ENCODE peak calls at places on chromosome 14, in ten cellular contexts. W is suprapubic skin, V is A549, I is sigmoid colon, F is tibial nerve, O is transverse colon, M is H1, D is GM12878, Z is esophagus muscularis mucosa, G is HepG2. C is an unnamed sample. For H3K9me3 and H3K4me1, the result is how much of the 10 kb centered on the place peaks cover.

GRCh38 chr14:71551291-71551955 is 380.8 kb upstream of the RGS6 start:
- DNase-seq in D (no peak), G (no peak), O (no peak), Z (no peak), I (no peak), W (no peak), V (no peak), M (no peak), F (no peak), C (no peak)

GRCh38 chr14:35402323-35403084 is 2.0 kb downstream of the NFKBIA start:
- DNase-seq in I (peak), M (no peak), V (no peak), G (no peak), Z (no peak), D (no peak), O (peak), F (peak), W (no peak), C (no peak)

GRCh38 chr14:64704145-64704742 is at the start of gene PLEKHG3:
- DNase-seq in D (no peak), Z (no peak), F (peak), V (peak), I (peak), O (peak), W (peak), M (no peak), G (peak), C (peak)

GRCh38 chr14:53955671-53956426 is 776 bp downstream of the BMP4 start:
- DNase-seq in I (peak), D (no peak), G (peak), V (no peak), F (no peak), O (peak), W (peak), M (no peak), Z (no peak), C (peak)

GRCh38 chr14:37330910-37331309 is 133.2 kb downstream of the MIPOL1 start:
- DNase-seq in Z (no peak), D (no peak), O (no peak), M (no peak), I (no peak), F (no peak), V (no peak), W (no peak), G (no peak), C (no peak)

GRCh38 chr14:23071975-23072539 is 14.7 kb upstream of the CDH24 start:
- DNase-seq in W (no peak), I (no peak), D (no peak), O (no peak), Z (no peak), M (no peak), V (no peak), G (no peak), F (no peak), C (no peak)

GRCh38 chr14:89337912-89338311 is 79.1 kb downstream of the FOXN3 start:
- DNase-seq in Z (no peak), F (peak), V (no peak), D (no peak), W (no peak), I (peak), G (no peak), M (no peak), O (no peak), C (no peak)

GRCh38 chr14:71582705-71583104 is 349.5 kb upstream of the RGS6 start:
- DNase-seq in V (no peak), F (no peak), O (no peak), W (no peak), D (no peak), M (no peak), Z (no peak), I (no peak), G (no peak), C (no peak)

GRCh38 chr14:102043251-102044025 is 43.4 kb downstream of the HSP90AA1 start:
- DNase-seq in D (no peak), M (no peak), G (no peak), O (no peak), V (no peak), F (no peak), I (no peak), W (no peak), Z (no peak), C (no peak)

GRCh38 chr14:103522649-103523582 is at the start of gene CKB:
- DNase-seq in G (no peak), I (peak), M (no peak), D (no peak), O (peak), Z (no peak), F (no peak), W (peak), V (peak), C (peak)

GRCh38 chr14:24817638-24818053 is 183.7 kb upstream of the GZMB start:
- DNase-seq in V (no peak), I (no peak), D (no peak), F (no peak), G (no peak), Z (peak), M (no peak), W (no peak), O (peak), C (no peak)

GRCh38 chr14:95515080-95515489 is 1.4 kb downstream of the SYNE3 start:
- DNase-seq in G (no peak), M (no peak), O (no peak), D (no peak), I (peak), V (no peak), Z (no peak), F (no peak), W (peak), C (no peak)

GRCh38 chr14:20418501-20418909 is 5.2 kb upstream of the TEP1 start:
- DNase-seq in Z (no peak), W (no peak), F (no peak), O (peak), G (peak), M (no peak), D (no peak), I (no peak), V (no peak), C (peak)
- H3K9me3 ChIP-seq in Z (under half), W (under half), F (under half), O (under half), G (under half), M (under half), D (under half), I (under half), V (under half), C (under half)

GRCh38 chr14:99602054-99602787 is 1.8 kb downstream of the CCDC85C start:
- DNase-seq in W (no peak), M (no peak), G (peak), V (no peak), I (peak), F (no peak), D (no peak), Z (no peak), O (peak), C (peak)
- TF ChIP-seq EP300 in W (no peak), M (no peak), G (no peak), V (no peak), I (no peak), F (no peak), D (no peak), Z (no peak), O (no peak), C (no peak)

DNA sequence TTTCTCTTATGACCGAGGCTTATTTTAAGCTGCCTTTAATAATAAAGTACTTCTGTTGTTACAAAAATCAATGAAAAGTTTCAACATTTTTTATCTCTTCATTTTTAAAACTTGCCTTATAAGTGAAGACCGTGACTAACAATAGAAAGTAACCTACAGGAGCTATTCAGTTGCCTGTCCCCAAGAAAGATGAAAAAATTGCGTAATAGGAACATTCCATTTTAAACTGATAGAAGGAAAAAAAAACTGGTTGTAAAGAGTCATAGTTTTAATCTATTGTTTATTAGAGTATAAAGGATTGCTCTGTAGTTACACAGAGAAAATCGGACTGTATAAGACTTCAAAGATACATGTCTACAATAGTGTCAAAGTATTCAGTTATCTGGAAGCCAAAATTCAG is 83.3 kb downstream of the DAAM1 start:
- DNase-seq in V (no peak), I (no peak), Z (no peak), D (no peak), O (no peak), G (no peak), W (no peak), F (no peak), M (no peak), C (no peak)
- H3K4me1 ChIP-seq in V (under half), I (under half), Z (half or more), D (under half), O (under half), G (under half), W (under half), F (under half), M (under half), C (under half)

DNA sequence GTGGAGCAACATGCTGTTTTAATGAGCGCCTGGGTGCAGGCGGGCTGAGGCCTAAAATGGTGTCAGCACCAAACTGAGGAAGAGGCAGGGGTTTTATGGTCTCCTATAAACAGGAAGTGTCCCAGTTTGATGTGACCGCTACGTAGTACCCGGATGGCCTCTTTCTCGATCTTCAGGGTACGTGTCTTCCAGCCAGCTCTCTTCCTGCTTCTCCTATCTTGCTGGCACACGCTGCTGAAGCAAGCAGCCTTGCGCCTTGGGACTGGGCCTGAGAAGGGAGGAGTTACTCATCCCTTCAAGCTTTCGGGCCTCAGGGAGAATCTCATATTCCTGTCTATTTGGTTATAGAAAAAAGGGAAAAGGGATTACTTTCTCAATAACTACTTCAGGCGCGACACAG is 28.2 kb upstream of the RNASE1 start:
- DNase-seq in V (no peak), F (no peak), D (no peak), M (no peak), W (no peak), I (no peak), Z (no peak), O (no peak), G (no peak), C (no peak)
- H3K9me3 ChIP-seq in V (under half), F (under half), D (under half), M (under half), W (under half), I (under half), Z (under half), O (under half), G (under half), C (under half)

GRCh38 chr14:69542311-69542710 is 32.4 kb downstream of the CCDC177 start:
- DNase-seq in O (no peak), D (no peak), F (no peak), V (no peak), G (no peak), I (no peak), M (no peak), W (no peak), Z (no peak), C (no peak)

GRCh38 chr14:69547701-69548348 is 26.8 kb downstream of the CCDC177 start:
- DNase-seq in I (no peak), D (no peak), F (no peak), M (no peak), G (no peak), W (no peak), O (no peak), V (no peak), Z (no peak), C (no peak)

GRCh38 chr14:69539631-69540410 is 34.9 kb downstream of the CCDC177 start:
- DNase-seq in V (no peak), F (peak), D (no peak), I (no peak), G (no peak), M (no peak), O (peak), W (no peak), Z (no peak), C (peak)

GRCh38 chr14:69540654-69541335 is 33.9 kb downstream of the CCDC177 start:
- DNase-seq in I (no peak), W (no peak), F (no peak), O (no peak), Z (no peak), V (no peak), G (no peak), D (no peak), M (no peak), C (no peak)

GRCh38 chr14:69543341-69544249 is 31.1 kb downstream of the CCDC177 start:
- DNase-seq in Z (no peak), V (peak), D (no peak), F (peak), G (no peak), O (peak), I (no peak), W (no peak), M (no peak), C (peak)
- TF ChIP-seq EP300 in Z (no peak), V (no peak), D (no peak), F (no peak), G (no peak), O (no peak), I (no peak), W (no peak), M (no peak), C (no peak)

GRCh38 chr14:51727526-51727925 is 75.8 kb downstream of the FRMD6 start:
- DNase-seq in V (no peak), O (no peak), W (no peak), F (no peak), Z (no peak), D (no peak), M (no peak), I (no peak), G (no peak), C (no peak)

GRCh38 chr14:51724650-51725049 is 72.9 kb downstream of the FRMD6 start:
- DNase-seq in D (no peak), I (no peak), G (no peak), O (no peak), M (no peak), Z (no peak), V (no peak), W (no peak), F (no peak), C (no peak)

GRCh38 chr14:51730674-51731073 is 79.0 kb downstream of the FRMD6 start:
- DNase-seq in F (no peak), W (no peak), O (no peak), I (no peak), G (no peak), M (no peak), V (no peak), Z (no peak), D (no peak), C (no peak)

GRCh38 chr14:51730094-51730493 is 78.4 kb downstream of the FRMD6 start:
- DNase-seq in O (no peak), F (no peak), W (no peak), M (no peak), G (no peak), D (no peak), Z (no peak), I (no peak), V (no peak), C (no peak)

DNA sequence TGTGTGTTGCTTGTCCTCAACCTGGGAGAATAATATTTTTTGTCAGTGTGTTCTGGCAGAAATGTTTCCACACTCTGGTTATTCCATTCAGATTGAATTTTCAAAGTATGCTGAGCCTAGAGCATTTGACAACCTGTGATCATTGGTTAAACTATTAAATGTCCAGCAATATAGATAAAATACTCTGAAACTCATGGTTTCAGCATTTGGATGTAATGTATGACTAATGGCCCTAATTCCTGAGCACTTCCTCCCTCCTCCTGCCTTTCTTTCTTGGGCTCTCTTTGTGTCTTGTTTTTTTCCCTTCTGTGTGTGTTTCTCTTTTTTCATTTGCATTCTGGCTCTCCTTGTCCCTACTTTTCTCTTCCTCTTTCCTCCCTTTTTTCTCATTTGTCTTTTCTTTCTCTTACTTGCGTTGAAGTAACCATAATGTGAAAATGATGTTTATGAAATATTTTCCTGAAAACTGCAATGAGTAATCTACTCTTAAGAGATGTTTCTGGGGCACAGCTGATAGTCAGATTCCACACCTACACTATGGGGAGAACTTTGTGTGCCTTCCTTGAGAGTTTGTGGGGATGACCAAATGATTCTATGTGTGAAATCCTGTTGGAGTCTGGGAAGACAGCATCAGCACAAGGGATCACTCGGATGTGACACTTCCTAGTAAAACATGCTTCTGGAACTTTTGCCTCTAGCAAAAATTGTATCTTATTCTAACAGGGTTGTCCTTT is 74.6 kb downstream of the FRMD6 start:
- DNase-seq in I (no peak), Z (no peak), V (no peak), F (no peak), O (no peak), G (no peak), M (no peak), D (no peak), W (no peak), C (no peak)
- H3K4me1 ChIP-seq in I (under half), Z (under half), V (under half), F (under half), O (under half), G (under half), M (under half), D (under half), W (under half), C (under half)